ENCODE peak calls at places on chromosomes 12 and 14, in four cellular contexts. X is cardiac fibroblast, H is esophagus squamous epithelium, Y is foreskin fibroblast. Z is an unnamed sample.
A peak's percentile ranks its signal among the peaks of the same experiment; 100 is the strongest.

GRCh38 chr12:96233941-96234461 is 39.8 kb downstream of the ELK3 start:
- DNase-seq in Y (peak; percentile 98), H (no peak), X (peak; percentile 100), Z (peak; percentile 82)

GRCh38 chr14:68522510-68523325 is 270.1 kb downstream of the ZFP36L1 start:
- DNase-seq in Y (no peak), X (peak; percentile 96), H (no peak), Z (no peak)

GRCh38 chr14:69475194-69475818 is 9.2 kb upstream of the PLEKHD1 start:
- DNase-seq in H (no peak), Y (peak; percentile 29), X (peak; percentile 29), Z (no peak)

GRCh38 chr12:97142737-97143450 is 235.8 kb downstream of the NEDD1 start:
- DNase-seq in X (no peak), Y (no peak), H (no peak), Z (no peak)

GRCh38 chr12:52585951-52586350 is 12.3 kb upstream of the KRT74 start:
- DNase-seq in X (no peak), H (no peak), Y (no peak), Z (no peak)

GRCh38 chr12:44381341-44381740 is 494.8 kb downstream of the NELL2 start:
- DNase-seq in H (no peak), Y (no peak), X (no peak), Z (no peak)

GRCh38 chr14:29085546-29085945 is 319.0 kb downstream of the FOXG1 start:
- DNase-seq in X (peak; percentile 10), Y (peak; percentile 14), H (no peak), Z (no peak)

GRCh38 chr12:105025890-105026289 is 39.8 kb downstream of the NOPCHAP1 start:
- DNase-seq in H (no peak), Y (peak; percentile 89), X (peak; percentile 88), Z (no peak)

GRCh38 chr14:99441157-99441870 is 39.3 kb downstream of the SETD3 start:
- DNase-seq in Y (peak; percentile 7), H (no peak), X (peak; percentile 12), Z (no peak)

GRCh38 chr12:108689314-108690190 is 41.8 kb downstream of the CORO1C start:
- DNase-seq in H (no peak), Y (peak; percentile 63), X (peak; percentile 64), Z (no peak)

GRCh38 chr12:102948941-102949352 is 8.5 kb upstream of the ASCL1 start:
- DNase-seq in H (no peak), Y (peak; percentile 65), X (peak; percentile 53), Z (peak; percentile 67)

GRCh38 chr12:53077030-53077429 is 2.2 kb downstream of the SPRYD3 start:
- DNase-seq in H (no peak), Y (no peak), X (no peak), Z (peak; percentile 26)

GRCh38 chr12:90366286-90366685 is 588.7 kb downstream of the CCER1 start:
- DNase-seq in H (no peak), Y (peak; percentile 75), X (peak; percentile 74), Z (no peak)

GRCh38 chr12:56451147-56451546 is 1.9 kb upstream of the TIMELESS start:
- DNase-seq in H (no peak), X (no peak), Y (no peak), Z (no peak)

GRCh38 chr12:108129017-108129812 is at the start of gene WSCD2:
- DNase-seq in Y (peak; percentile 19), H (no peak), X (no peak), Z (peak; percentile 37)

GRCh38 chr12:1297206-1297605 is 297.2 kb downstream of the FBXL14 start:
- DNase-seq in H (no peak), X (no peak), Y (peak; percentile 61), Z (no peak)

GRCh38 chr14:29462271-29462670 is 465.4 kb downstream of the PRKD1 start:
- DNase-seq in H (no peak), X (no peak), Y (no peak), Z (no peak)

GRCh38 chr12:47021298-47021697 is 58.1 kb upstream of the PCED1B start:
- DNase-seq in Y (peak; percentile 92), X (peak; percentile 87), H (no peak), Z (no peak)

GRCh38 chr14:63726499-63726898 is 1.4 kb downstream of the SGPP1 start:
- DNase-seq in Y (peak; percentile 6), H (no peak), X (no peak), Z (no peak)

GRCh38 chr12:26678697-26679660 is 154.0 kb downstream of the ITPR2 start:
- DNase-seq in Y (peak; percentile 33), H (no peak), X (no peak), Z (no peak)

GRCh38 chr12:89593873-89594272 is 68.0 kb upstream of the POC1B start:
- DNase-seq in X (no peak), H (no peak), Y (no peak), Z (no peak)

GRCh38 chr14:74495356-74495755 is 1.8 kb downstream of the ISCA2 start:
- DNase-seq in Y (no peak), H (no peak), X (peak; percentile 21), Z (no peak)

GRCh38 chr12:108337235-108338223 is 1.6 kb downstream of the CMKLR1 start:
- DNase-seq in Y (peak; percentile 6), X (peak; percentile 14), H (no peak), Z (no peak)

GRCh38 chr14:103136388-103137271 is 13.4 kb downstream of the TNFAIP2 start:
- DNase-seq in Y (peak; percentile 69), X (peak; percentile 61), H (no peak), Z (no peak)

GRCh38 chr14:30710870-30711269 is 88.8 kb downstream of the SCFD1 start:
- DNase-seq in Y (peak; percentile 24), H (no peak), X (no peak), Z (no peak)

GRCh38 chr12:69583203-69583602 is 2.1 kb upstream of the CCT2 start:
- DNase-seq in X (peak; percentile 10), H (no peak), Y (peak; percentile 39), Z (no peak)

GRCh38 chr14:85093631-85094330 is 436.2 kb upstream of the FLRT2 start:
- DNase-seq in Y (peak; percentile 52), X (no peak), H (no peak), Z (no peak)

GRCh38 chr14:44396226-44396625 is 110.9 kb downstream of the FSCB start:
- DNase-seq in H (no peak), Y (no peak), X (no peak), Z (no peak)

GRCh38 chr14:79093542-79093941 is 923.4 kb downstream of the NRXN3 start:
- DNase-seq in Y (no peak), H (no peak), X (no peak), Z (no peak)

GRCh38 chr14:79090781-79091180 is 920.6 kb downstream of the NRXN3 start:
- DNase-seq in Y (no peak), X (no peak), H (no peak), Z (no peak)

GRCh38 chr14:79091381-79091963 is 921.3 kb downstream of the NRXN3 start:
- DNase-seq in X (no peak), Y (no peak), H (no peak), Z (no peak)
- TF ChIP-seq CTCF in X (no peak), Y (no peak), H (no peak), Z (no peak)

GRCh38 chr12:109771746-109772621 is 58.4 kb downstream of the FAM222A start:
- DNase-seq in X (no peak), Y (no peak), H (no peak), Z (peak; percentile 37)
- TF ChIP-seq CTCF in X (no peak), Y (no peak), H (no peak), Z (no peak)

DNA sequence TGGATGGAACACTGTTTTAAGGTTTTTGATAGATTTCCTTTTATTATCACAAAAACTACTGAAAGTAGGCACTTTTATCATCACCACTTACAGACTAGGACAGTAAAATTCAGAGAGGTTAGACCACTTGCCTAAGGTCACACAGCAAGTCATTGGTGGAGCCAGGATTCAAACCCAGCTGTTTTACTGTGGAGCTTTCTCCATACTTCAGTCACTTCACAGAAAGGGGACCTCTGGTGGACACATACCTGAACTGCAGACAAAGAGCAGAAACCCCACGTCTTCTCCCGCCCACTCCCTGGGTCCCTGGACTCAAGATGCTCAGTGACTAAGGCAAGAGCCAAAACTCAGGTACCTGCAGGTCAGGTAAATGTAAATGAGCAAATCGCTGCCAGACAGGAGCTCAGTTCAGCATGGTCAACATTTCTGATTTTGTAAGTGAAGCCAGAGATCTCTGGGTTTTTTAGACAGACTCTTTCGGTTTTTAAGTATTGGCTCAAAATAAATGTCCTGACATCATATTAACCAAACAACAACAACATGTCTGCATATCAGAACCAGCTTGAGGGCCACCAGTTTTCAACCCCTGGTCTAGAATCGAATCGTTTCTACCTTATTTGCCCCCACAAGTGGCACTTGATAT is 111.0 kb downstream of the KSR2 start:
- DNase-seq in Y (peak; percentile 47), X (peak; percentile 45), H (no peak), Z (no peak)
- TF ChIP-seq CTCF in Y (peak; percentile 49), X (peak; percentile 67), H (peak; percentile 42), Z (no peak)

GRCh38 chr14:70744631-70745030 is 64.7 kb downstream of the MAP3K9 start:
- DNase-seq in X (no peak), Y (no peak), H (no peak), Z (no peak)

GRCh38 chr14:70741482-70741881 is 67.8 kb downstream of the MAP3K9 start:
- DNase-seq in X (no peak), H (no peak), Y (no peak), Z (no peak)

DNA sequence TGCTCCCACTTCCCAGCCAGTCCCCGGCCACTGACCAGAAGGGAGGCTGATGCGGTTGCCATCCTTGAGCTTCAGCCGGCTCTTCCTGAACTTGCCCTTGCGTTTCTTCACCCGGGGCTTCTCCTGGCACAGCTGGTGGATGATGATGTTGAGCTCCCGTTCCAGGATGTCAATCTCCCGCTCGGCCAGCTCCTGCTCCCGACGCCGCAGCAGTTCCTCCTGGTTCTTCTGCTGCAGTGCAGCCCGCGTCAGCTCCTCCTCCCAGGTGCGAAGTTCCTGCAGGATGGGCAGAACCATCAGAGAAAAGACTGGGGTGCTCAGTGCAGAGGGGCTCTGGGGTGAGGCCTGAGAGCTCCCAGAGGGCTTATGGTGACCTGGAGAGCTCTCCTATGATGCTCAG is 67.0 kb downstream of the MAP3K9 start:
- DNase-seq in X (no peak), Y (no peak), H (no peak), Z (no peak)
- TF ChIP-seq CTCF in X (no peak), Y (no peak), H (no peak), Z (no peak)

GRCh38 chr14:92481386-92481785 is 32.2 kb upstream of the RIN3 start:
- DNase-seq in Y (peak; percentile 57), H (no peak), X (peak; percentile 65), Z (no peak)
- TF ChIP-seq CTCF in Y (peak; percentile 51), H (no peak), X (peak; percentile 36), Z (no peak)

GRCh38 chr14:105974902-105975301 is 448.5 kb downstream of the TMEM121 start:
- DNase-seq in H (no peak), Y (no peak), X (no peak), Z (peak; percentile 61)
- TF ChIP-seq CTCF in H (no peak), Y (no peak), X (no peak), Z (peak; percentile 17)

GRCh38 chr12:130462558-130462924 is 124.9 kb downstream of the PIWIL1 start:
- DNase-seq in X (no peak), H (no peak), Y (no peak), Z (no peak)

GRCh38 chr12:130461868-130462557 is 124.3 kb downstream of the PIWIL1 start:
- DNase-seq in H (no peak), Y (no peak), X (no peak), Z (no peak)

GRCh38 chr12:130458341-130458740 is 120.7 kb downstream of the PIWIL1 start:
- DNase-seq in X (no peak), Y (no peak), H (no peak), Z (no peak)

GRCh38 chr12:130460611-130461478 is 123.2 kb downstream of the PIWIL1 start:
- DNase-seq in X (no peak), H (no peak), Y (no peak), Z (no peak)

GRCh38 chr12:130459916-130460315 is 122.2 kb downstream of the PIWIL1 start:
- DNase-seq in H (no peak), Y (no peak), X (no peak), Z (no peak)
- TF ChIP-seq CTCF in H (no peak), Y (no peak), X (no peak), Z (no peak)

GRCh38 chr14:25032092-25032784 is 17.7 kb downstream of the STXBP6 start:
- DNase-seq in Y (no peak), H (no peak), X (no peak), Z (peak; percentile 53)
- TF ChIP-seq CTCF in Y (peak; percentile 16), H (peak; percentile 4), X (peak; percentile 24), Z (peak; percentile 30)